ENCODE peak calls at places on chromosomes 12 and 14, in seven cellular contexts. N is epithelial cell of esophagus, U is right atrium auricular region, R is fibroblast of mammary gland, X is mucosa of descending colon, H is coronary artery, K is AG09309. S is an unnamed sample.

GRCh38 chr14:74578479-74578878 is 33.6 kb downstream of the LTBP2 start:
- DNase-seq in N (no peak), U (no peak), R (no peak), X (no peak), H (no peak), K (no peak), S (no peak)

GRCh38 chr12:57782608-57783465 is at the start of gene TSFM:
- DNase-seq in N (peak), U (peak), R (peak), X (peak), H (peak), K (peak), S (peak)

GRCh38 chr14:72653026-72653425 is 240.9 kb downstream of the DPF3 start:
- DNase-seq in N (no peak), U (no peak), R (no peak), X (no peak), H (no peak), K (no peak), S (no peak)

GRCh38 chr12:74780458-74781241 is 243.0 kb downstream of the ATXN7L3B start:
- DNase-seq in N (peak), U (no peak), R (peak), X (no peak), H (no peak), K (no peak), S (no peak)

GRCh38 chr14:67583711-67584644 is 16.1 kb downstream of the PIGH start:
- DNase-seq in N (peak), U (no peak), R (peak), X (peak), H (no peak), K (no peak), S (peak)

GRCh38 chr12:41277019-41277770 is 89.1 kb downstream of the PDZRN4 start:
- DNase-seq in N (peak), U (no peak), R (peak), X (peak), H (no peak), K (peak), S (peak)

GRCh38 chr14:96582995-96583394 is 80.8 kb downstream of the PAPOLA start:
- DNase-seq in N (no peak), U (peak), R (no peak), X (no peak), H (no peak), K (no peak), S (no peak)

GRCh38 chr12:5171701-5172100 is 128.0 kb downstream of the KCNA5 start:
- DNase-seq in N (peak), U (no peak), R (peak), X (peak), H (no peak), K (peak), S (peak)

GRCh38 chr12:130574402-130574801 is 141.7 kb downstream of the RIMBP2 start:
- DNase-seq in N (no peak), U (no peak), R (no peak), X (no peak), H (no peak), K (no peak), S (no peak)

GRCh38 chr12:67077617-67078016 is 191.5 kb upstream of the CAND1 start:
- DNase-seq in N (peak), U (no peak), R (peak), X (no peak), H (no peak), K (no peak), S (no peak)

GRCh38 chr14:39491134-39491541 is 58.9 kb upstream of the FBXO33 start:
- DNase-seq in N (peak), U (no peak), R (peak), X (no peak), H (no peak), K (peak), S (no peak)

GRCh38 chr14:56660677-56661389 is 81.2 kb downstream of the TMEM260 start:
- DNase-seq in N (no peak), U (no peak), R (no peak), X (no peak), H (no peak), K (no peak), S (no peak)

GRCh38 chr12:42161529-42161928 is 16.9 kb upstream of the GXYLT1 start:
- DNase-seq in N (no peak), U (no peak), R (no peak), X (no peak), H (no peak), K (no peak), S (no peak)

GRCh38 chr14:101004954-101005353 is 101.4 kb upstream of the RTL1 start:
- DNase-seq in N (no peak), U (no peak), R (peak), X (no peak), H (no peak), K (peak), S (no peak)

GRCh38 chr14:29757188-29757680 is 170.4 kb downstream of the PRKD1 start:
- DNase-seq in N (no peak), U (no peak), R (no peak), X (no peak), H (no peak), K (no peak), S (no peak)

GRCh38 chr12:71710276-71711125 is 24.6 kb downstream of the TMEM19 start:
- DNase-seq in N (peak), U (no peak), R (peak), X (no peak), H (no peak), K (no peak), S (no peak)

GRCh38 chr14:102282751-102283465 is 22.1 kb downstream of the MOK start:
- DNase-seq in N (peak), U (no peak), R (no peak), X (no peak), H (no peak), K (no peak), S (no peak)

GRCh38 chr14:66440806-66441205 is 45.4 kb upstream of the CCDC196 start:
- DNase-seq in N (no peak), U (no peak), R (no peak), X (no peak), H (no peak), K (no peak), S (no peak)

GRCh38 chr14:90573385-90574105 is 176.7 kb downstream of the CALM1 start:
- DNase-seq in N (no peak), U (no peak), R (no peak), X (no peak), H (no peak), K (no peak), S (no peak)

GRCh38 chr12:43444940-43445564 is 107.0 kb downstream of the ADAMTS20 start:
- DNase-seq in N (peak), U (no peak), R (peak), X (peak), H (no peak), K (peak), S (peak)

GRCh38 chr14:34615507-34615906 is 14.4 kb downstream of the SNX6 start:
- DNase-seq in N (no peak), U (peak), R (no peak), X (no peak), H (no peak), K (no peak), S (no peak)

GRCh38 chr12:59596232-59597143 is 659 bp downstream of the SLC16A7 start:
- DNase-seq in N (peak), U (peak), R (peak), X (peak), H (peak), K (peak), S (peak)

GRCh38 chr14:52313493-52313881 is 625 bp upstream of the PTGER2 start:
- DNase-seq in N (no peak), U (no peak), R (peak), X (peak), H (no peak), K (no peak), S (no peak)

GRCh38 chr14:78254911-78255431 is 84.8 kb downstream of the NRXN3 start:
- DNase-seq in N (peak), U (no peak), R (peak), X (no peak), H (peak), K (no peak), S (no peak)

GRCh38 chr14:100159107-100159864 is at the start of gene DEGS2:
- DNase-seq in N (peak), U (no peak), R (no peak), X (peak), H (no peak), K (no peak), S (no peak)

GRCh38 chr14:26863736-26864135 is 265.9 kb upstream of the NOVA1 start:
- DNase-seq in N (peak), U (no peak), R (peak), X (no peak), H (no peak), K (no peak), S (no peak)

GRCh38 chr12:110733857-110734373 is 8.8 kb downstream of the PPP1CC start:
- DNase-seq in N (no peak), U (peak), R (no peak), X (no peak), H (no peak), K (no peak), S (no peak)

GRCh38 chr12:2418579-2418978 is 365.8 kb downstream of the CACNA1C start:
- DNase-seq in N (no peak), U (no peak), R (no peak), X (no peak), H (no peak), K (no peak), S (no peak)
- TF ChIP-seq CTCF in N (no peak), U (no peak), R (no peak), X (no peak), H (no peak), K (no peak), S (no peak)

GRCh38 chr14:61559641-61560201 is 135.6 kb upstream of the HIF1A start:
- DNase-seq in N (no peak), U (peak), R (no peak), X (no peak), H (no peak), K (no peak), S (no peak)

GRCh38 chr14:61562321-61563161 is 132.8 kb upstream of the HIF1A start:
- DNase-seq in N (peak), U (peak), R (peak), X (no peak), H (no peak), K (peak), S (no peak)

GRCh38 chr14:61561657-61562276 is 133.5 kb upstream of the HIF1A start:
- DNase-seq in N (peak), U (peak), R (peak), X (peak), H (peak), K (peak), S (peak)

GRCh38 chr14:61560323-61560722 is 135.0 kb upstream of the HIF1A start:
- DNase-seq in N (no peak), U (peak), R (peak), X (no peak), H (no peak), K (no peak), S (no peak)

GRCh38 chr14:61561144-61561543 is 134.2 kb upstream of the HIF1A start:
- DNase-seq in N (peak), U (no peak), R (peak), X (no peak), H (no peak), K (no peak), S (no peak)
- TF ChIP-seq CTCF in N (peak), U (no peak), R (peak), X (no peak), H (no peak), K (peak), S (no peak)

DNA sequence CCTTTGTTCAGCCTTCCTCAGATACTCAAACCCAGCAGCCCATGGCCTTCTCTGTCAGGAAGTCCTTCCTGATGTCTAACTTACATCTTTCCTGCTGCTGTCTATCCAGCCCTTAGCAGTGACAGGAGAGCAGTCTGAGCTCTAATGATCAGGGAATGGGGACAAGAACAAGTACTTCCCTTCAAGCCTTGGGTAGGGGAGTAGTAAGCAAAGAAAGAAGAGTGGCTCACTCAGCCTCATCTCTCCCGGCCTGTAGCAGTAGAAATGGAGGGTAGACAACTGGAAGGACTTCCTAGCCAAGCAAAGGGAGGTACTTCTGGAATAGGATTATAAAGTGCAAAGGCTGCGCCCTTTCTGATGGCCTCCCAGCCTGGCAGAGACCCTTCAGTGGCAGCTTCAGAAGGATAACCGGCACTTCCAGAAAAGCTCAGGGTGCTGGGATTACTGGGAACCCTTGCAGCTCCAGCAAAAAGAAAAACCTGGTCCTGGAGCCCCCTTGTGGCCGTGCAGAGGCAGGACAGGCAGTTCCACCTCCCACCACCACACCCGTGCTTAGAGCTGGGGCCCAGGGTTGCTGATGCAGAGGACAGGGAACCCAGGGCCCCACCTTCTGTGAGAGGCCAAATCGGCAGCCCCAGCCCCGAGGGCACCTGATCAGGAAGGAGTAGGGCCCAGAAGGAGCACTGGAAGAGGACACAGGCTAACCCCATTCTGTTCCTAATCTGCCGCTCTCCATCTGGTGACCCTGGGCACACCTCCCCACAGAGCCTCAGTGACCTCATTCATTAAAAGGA is 12.4 kb upstream of the SMUG1 start:
- DNase-seq in N (peak), U (no peak), R (peak), X (peak), H (no peak), K (peak), S (peak)
- TF ChIP-seq CTCF in N (peak), U (peak), R (peak), X (peak), H (peak), K (peak), S (peak)

DNA sequence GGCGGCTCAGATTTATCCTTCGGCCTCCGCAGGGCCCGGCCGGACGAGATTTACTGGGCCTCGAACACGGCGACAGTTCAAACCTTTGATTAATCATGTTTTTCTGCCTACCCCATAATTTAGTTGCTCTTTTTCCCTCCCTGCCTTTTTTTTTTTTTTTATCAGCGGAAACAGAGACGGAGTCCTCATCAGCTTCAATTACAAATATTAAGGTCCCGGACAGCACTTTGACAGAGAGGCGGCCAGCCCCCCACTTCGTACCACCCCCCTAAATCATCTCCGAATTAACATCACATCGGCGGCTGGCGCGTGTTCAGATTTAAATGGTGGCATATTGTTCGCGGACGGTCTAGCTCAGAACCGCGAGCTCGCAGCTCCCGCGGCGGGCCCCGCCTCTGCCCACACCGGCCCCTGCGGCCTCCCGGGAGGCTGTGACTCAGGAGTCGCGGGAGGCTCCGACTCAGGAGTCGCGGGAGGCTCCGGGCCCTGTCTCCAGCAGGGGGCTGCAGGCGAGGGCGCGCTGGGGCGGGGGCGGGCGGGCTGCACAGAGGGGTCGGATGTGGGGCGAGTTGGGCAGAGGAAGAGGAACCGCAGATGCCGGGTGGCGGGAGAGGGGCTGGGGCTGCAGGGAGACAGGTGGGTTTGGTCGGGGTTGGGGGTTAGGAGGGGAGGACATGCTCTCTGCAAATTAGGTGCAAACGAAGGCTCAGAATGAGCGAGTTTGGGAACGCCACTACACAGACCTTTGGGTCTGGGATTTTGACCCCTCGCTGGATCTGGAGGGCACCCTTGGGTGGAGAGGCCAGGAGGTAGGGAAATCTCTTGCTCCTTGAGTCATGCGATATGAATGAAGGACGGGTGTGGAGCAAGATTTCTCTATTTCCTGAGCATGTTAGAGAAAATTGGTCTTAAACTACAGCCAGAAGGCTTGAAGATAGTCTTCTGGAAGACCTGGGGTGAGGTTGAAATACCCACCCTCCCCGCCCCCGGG is 19.6 kb upstream of the ATP5MC2 start:
- DNase-seq in N (peak), U (no peak), R (peak), X (peak), H (no peak), K (no peak), S (peak)
- TF ChIP-seq CTCF in N (no peak), U (no peak), R (no peak), X (no peak), H (no peak), K (no peak), S (no peak)

GRCh38 chr14:68977741-68978549 is 1.2 kb downstream of the ACTN1 start:
- DNase-seq in N (peak), U (no peak), R (peak), X (peak), H (peak), K (peak), S (peak)
- TF ChIP-seq CTCF in N (no peak), U (no peak), R (no peak), X (no peak), H (no peak), K (peak), S (no peak)

GRCh38 chr12:82758743-82759142 is 72.0 kb downstream of the TMTC2 start:
- DNase-seq in N (peak), U (no peak), R (no peak), X (no peak), H (no peak), K (no peak), S (no peak)
- TF ChIP-seq CTCF in N (peak), U (no peak), R (no peak), X (no peak), H (no peak), K (no peak), S (no peak)

DNA sequence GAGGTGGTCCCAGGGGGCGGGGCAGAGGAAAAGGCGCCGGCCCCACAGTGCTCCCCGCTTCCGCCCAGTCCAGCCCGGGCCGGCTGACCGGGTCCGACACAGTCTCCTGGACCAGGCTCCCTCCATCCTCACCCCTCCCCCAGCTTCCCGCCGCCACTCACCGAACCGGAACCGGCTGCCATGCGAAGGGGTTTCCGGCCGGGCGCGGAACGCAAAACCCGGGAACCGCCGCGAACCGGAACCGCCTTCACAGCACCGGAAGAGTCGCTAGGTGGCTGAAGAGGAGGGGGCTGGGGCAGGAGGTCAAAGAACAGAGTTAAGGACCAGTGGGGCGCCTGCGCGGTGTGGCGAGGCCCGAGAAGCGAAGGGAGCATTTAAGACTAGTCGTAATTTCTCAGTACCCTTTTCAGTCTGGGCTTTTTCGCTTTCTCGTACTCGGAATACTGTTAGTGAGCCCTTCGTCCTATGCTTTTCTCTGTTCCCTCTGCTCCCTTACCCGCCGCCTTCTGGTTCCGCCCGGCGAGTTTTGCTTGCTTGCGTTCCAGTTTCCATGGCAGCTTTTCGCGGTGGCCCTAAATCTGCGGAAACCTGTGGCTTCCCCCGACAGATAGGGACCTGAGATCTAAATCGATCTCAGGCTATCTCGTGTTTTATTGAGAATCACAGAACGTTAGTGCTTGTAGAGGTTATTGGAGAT is at the start of gene SENP1:
- DNase-seq in N (peak), U (peak), R (peak), X (peak), H (peak), K (peak), S (peak)
- TF ChIP-seq CTCF in N (peak), U (no peak), R (peak), X (no peak), H (no peak), K (peak), S (no peak)

S was measured in endothelial cell.